ENCODE peak calls at places on chromosome 7, in nine cellular contexts. X, U, T, H, S, R, I, Q and V are unnamed samples.

GRCh38 chr7:18262054-18262453 is 233.5 kb upstream of the HDAC9 start:
- DNase-seq in X (no peak), U (no peak), T (no peak), H (no peak), S (no peak), R (peak), I (no peak), Q (no peak), V (no peak)

GRCh38 chr7:101820703-101821102 is 3.3 kb downstream of the CUX1 start:
- DNase-seq in X (no peak), U (no peak), T (no peak), H (no peak), S (no peak), R (no peak), I (no peak), Q (no peak), V (no peak)

GRCh38 chr7:114343949-114344708 is 70.5 kb upstream of the FOXP2 start:
- DNase-seq in X (no peak), U (no peak), T (no peak), H (no peak), S (no peak), R (no peak), I (no peak), Q (no peak), V (no peak)

GRCh38 chr7:101691822-101692384 is 62.8 kb upstream of the MYL10 start:
- DNase-seq in X (no peak), U (no peak), T (no peak), H (peak), S (no peak), R (no peak), I (no peak), Q (no peak), V (no peak)

GRCh38 chr7:50717186-50717585 is 65.5 kb downstream of the GRB10 start:
- DNase-seq in X (no peak), U (no peak), T (no peak), H (no peak), S (no peak), R (no peak), I (no peak), Q (no peak), V (no peak)

GRCh38 chr7:155066417-155066950 is 3.6 kb upstream of the HTR5A start:
- DNase-seq in X (no peak), U (peak), T (peak), H (no peak), S (no peak), R (peak), I (peak), Q (no peak), V (no peak)

GRCh38 chr7:157090485-157091165 is 48.1 kb upstream of the UBE3C start:
- DNase-seq in X (no peak), U (no peak), T (no peak), H (no peak), S (no peak), R (no peak), I (no peak), Q (no peak), V (no peak)

GRCh38 chr7:104980969-104981670 is 32.9 kb upstream of the KMT2E start:
- DNase-seq in X (no peak), U (no peak), T (no peak), H (peak), S (peak), R (peak), I (no peak), Q (no peak), V (no peak)

GRCh38 chr7:121576148-121576921 is 180.2 kb upstream of the FAM3C start:
- DNase-seq in X (no peak), U (no peak), T (no peak), H (no peak), S (no peak), R (no peak), I (no peak), Q (no peak), V (no peak)

GRCh38 chr7:82655965-82656364 is 212.4 kb upstream of the CACNA2D1 start:
- DNase-seq in X (no peak), U (no peak), T (no peak), H (no peak), S (no peak), R (no peak), I (no peak), Q (no peak), V (no peak)

GRCh38 chr7:128262273-128263028 is 21.4 kb downstream of the LEP start:
- DNase-seq in X (no peak), U (no peak), T (no peak), H (no peak), S (no peak), R (no peak), I (no peak), Q (no peak), V (no peak)

GRCh38 chr7:97595439-97595838 is 136.4 kb upstream of the TAC1 start:
- DNase-seq in X (no peak), U (no peak), T (no peak), H (no peak), S (no peak), R (no peak), I (no peak), Q (no peak), V (no peak)

GRCh38 chr7:87154166-87154565 is 1.9 kb downstream of the DMTF1 start:
- DNase-seq in X (no peak), U (no peak), T (no peak), H (no peak), S (no peak), R (no peak), I (no peak), Q (no peak), V (no peak)

GRCh38 chr7:124171068-124171467 is 138.2 kb upstream of the TMEM229A start:
- DNase-seq in X (no peak), U (peak), T (peak), H (peak), S (peak), R (peak), I (no peak), Q (peak), V (no peak)

GRCh38 chr7:51055039-51055840 is 261.4 kb downstream of the COBL start:
- DNase-seq in X (no peak), U (no peak), T (no peak), H (no peak), S (no peak), R (no peak), I (no peak), Q (no peak), V (no peak)

GRCh38 chr7:30254717-30255095 is 29.7 kb upstream of the ZNRF2 start:
- DNase-seq in X (no peak), U (no peak), T (no peak), H (no peak), S (no peak), R (no peak), I (no peak), Q (no peak), V (no peak)

GRCh38 chr7:155877167-155877566 is 64.9 kb upstream of the SHH start:
- DNase-seq in X (no peak), U (no peak), T (no peak), H (no peak), S (no peak), R (peak), I (no peak), Q (no peak), V (no peak)

GRCh38 chr7:4470246-4470645 is 211.8 kb upstream of the FOXK1 start:
- DNase-seq in X (no peak), U (no peak), T (no peak), H (no peak), S (no peak), R (no peak), I (no peak), Q (no peak), V (no peak)

GRCh38 chr7:2753148-2753547 is 65.1 kb downstream of the AMZ1 start:
- DNase-seq in X (no peak), U (no peak), T (no peak), H (no peak), S (no peak), R (no peak), I (no peak), Q (no peak), V (no peak)

GRCh38 chr7:130903358-130903974 is 169.5 kb upstream of the KLF14 start:
- DNase-seq in X (no peak), U (no peak), T (peak), H (no peak), S (no peak), R (peak), I (peak), Q (no peak), V (no peak)

GRCh38 chr7:108083980-108084379 is 46.2 kb downstream of the LAMB4 start:
- DNase-seq in X (no peak), U (no peak), T (no peak), H (no peak), S (no peak), R (peak), I (no peak), Q (no peak), V (no peak)

GRCh38 chr7:148031816-148032215 is 558.8 kb upstream of the C7orf33 start:
- DNase-seq in X (no peak), U (no peak), T (no peak), H (no peak), S (no peak), R (no peak), I (no peak), Q (no peak), V (no peak)

GRCh38 chr7:41955475-41956243 is 252.8 kb upstream of the INHBA start:
- DNase-seq in X (peak), U (peak), T (peak), H (peak), S (no peak), R (peak), I (no peak), Q (peak), V (no peak)

GRCh38 chr7:103944230-103944900 is 45.1 kb downstream of the RELN start:
- DNase-seq in X (no peak), U (no peak), T (no peak), H (no peak), S (no peak), R (no peak), I (no peak), Q (no peak), V (no peak)

GRCh38 chr7:18555120-18555519 is 59.6 kb downstream of the HDAC9 start:
- DNase-seq in X (no peak), U (no peak), T (no peak), H (no peak), S (no peak), R (no peak), I (no peak), Q (no peak), V (no peak)

GRCh38 chr7:33444501-33444900 is 315.1 kb downstream of the BBS9 start:
- DNase-seq in X (no peak), U (no peak), T (peak), H (no peak), S (no peak), R (no peak), I (no peak), Q (peak), V (no peak)

GRCh38 chr7:135334830-135335543 is 101.3 kb downstream of the STRA8 start:
- DNase-seq in X (no peak), U (no peak), T (no peak), H (no peak), S (no peak), R (no peak), I (no peak), Q (no peak), V (no peak)

GRCh38 chr7:105387621-105388372 is 924 bp downstream of the SRPK2 start:
- DNase-seq in X (peak), U (peak), T (no peak), H (peak), S (peak), R (peak), I (no peak), Q (peak), V (peak)

GRCh38 chr7:33710608-33711007 is 194.7 kb upstream of the BMPER start:
- DNase-seq in X (no peak), U (no peak), T (no peak), H (no peak), S (no peak), R (no peak), I (no peak), Q (no peak), V (no peak)

GRCh38 chr7:157671358-157672255 is 334.8 kb downstream of the DNAJB6 start:
- DNase-seq in X (no peak), U (no peak), T (no peak), H (no peak), S (no peak), R (no peak), I (no peak), Q (no peak), V (no peak)

GRCh38 chr7:1694551-1694950 is 24.5 kb downstream of the ELFN1 start:
- DNase-seq in X (no peak), U (no peak), T (no peak), H (no peak), S (no peak), R (no peak), I (no peak), Q (no peak), V (no peak)

GRCh38 chr7:149529136-149529718 is 31.6 kb upstream of the ZNF746 start:
- DNase-seq in X (no peak), U (no peak), T (no peak), H (no peak), S (no peak), R (no peak), I (no peak), Q (no peak), V (no peak)

GRCh38 chr7:14751461-14751860 is 151.1 kb downstream of the DGKB start:
- DNase-seq in X (no peak), U (no peak), T (no peak), H (peak), S (no peak), R (no peak), I (no peak), Q (no peak), V (no peak)

GRCh38 chr7:102215706-102216105 is 71.0 kb upstream of the SH2B2 start:
- DNase-seq in X (no peak), U (no peak), T (no peak), H (no peak), S (peak), R (no peak), I (no peak), Q (no peak), V (no peak)

GRCh38 chr7:96548664-96549063 is 161.0 kb downstream of the SEM1 start:
- DNase-seq in X (no peak), U (no peak), T (no peak), H (no peak), S (no peak), R (peak), I (peak), Q (no peak), V (no peak)

GRCh38 chr7:121669144-121669543 is 203.8 kb upstream of the PTPRZ1 start:
- DNase-seq in X (no peak), U (no peak), T (no peak), H (no peak), S (no peak), R (no peak), I (no peak), Q (no peak), V (no peak)

GRCh38 chr7:32587431-32587948 is 92.2 kb downstream of the AVL9 start:
- DNase-seq in X (no peak), U (no peak), T (peak), H (peak), S (no peak), R (peak), I (peak), Q (peak), V (no peak)

GRCh38 chr7:110522061-110522750 is 568.7 kb upstream of the LRRN3 start:
- DNase-seq in X (no peak), U (no peak), T (no peak), H (no peak), S (peak), R (no peak), I (no peak), Q (no peak), V (no peak)

GRCh38 chr7:22720791-22721786 is 5.9 kb upstream of the IL6 start:
- DNase-seq in X (no peak), U (no peak), T (no peak), H (no peak), S (no peak), R (peak), I (no peak), Q (no peak), V (no peak)

DNA sequence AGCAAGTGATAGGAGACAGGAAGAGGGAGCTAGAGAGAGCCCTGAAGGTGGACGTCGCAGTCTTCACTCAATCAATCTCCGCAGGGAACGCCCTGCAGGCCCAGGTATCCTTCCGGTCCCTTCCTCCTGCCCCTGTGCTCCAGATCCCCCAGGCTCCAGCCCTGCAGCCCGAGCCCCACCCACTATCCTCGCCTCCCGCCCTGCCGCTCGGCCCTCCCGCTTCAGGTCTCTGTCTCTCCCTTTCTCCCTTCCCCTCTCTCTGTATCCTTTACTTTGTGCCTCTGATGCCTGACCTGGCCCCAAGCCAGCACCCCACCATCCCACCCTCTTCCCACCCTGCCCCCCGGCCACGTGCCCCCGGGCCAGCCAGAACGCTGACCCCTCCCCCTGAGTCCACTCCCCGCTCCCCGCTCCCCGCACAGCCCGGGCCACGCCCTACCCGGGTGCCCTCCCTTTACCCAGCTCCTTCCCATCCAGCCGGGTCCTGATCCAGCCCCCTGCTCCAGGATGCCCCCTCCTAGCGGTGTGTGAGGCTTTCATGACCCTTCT is 127.7 kb downstream of the UBE2H start:
- DNase-seq in X (peak), U (peak), T (no peak), H (no peak), S (peak), R (peak), I (peak), Q (peak), V (no peak)
- TF ChIP-seq CTCF in X (no peak), U (no peak), T (peak), H (no peak), S (peak), R (peak), I (no peak), Q (no peak), V (no peak)

DNA sequence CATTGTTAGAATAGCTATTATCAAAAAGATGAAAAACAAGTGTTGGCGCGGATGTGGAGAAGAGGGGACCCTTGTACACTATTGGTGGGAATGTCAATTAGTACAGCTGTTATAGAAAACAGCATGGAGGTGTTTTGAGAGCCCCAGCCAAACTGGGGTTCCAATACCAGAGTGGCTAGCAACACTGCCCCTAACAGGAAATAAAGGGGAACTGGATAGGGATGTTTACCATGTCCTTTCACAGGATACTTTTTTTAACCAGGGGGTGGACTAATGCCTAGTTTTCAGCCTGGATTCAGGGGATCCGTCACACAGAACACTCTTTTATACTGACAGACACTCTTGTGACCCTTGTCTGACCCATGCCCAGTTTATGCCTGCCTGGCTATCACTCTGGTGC is 6.9 kb upstream of the GSTK1 start:
- DNase-seq in X (no peak), U (no peak), T (no peak), H (no peak), S (no peak), R (no peak), I (no peak), Q (no peak), V (no peak)
- TF ChIP-seq CTCF in X (no peak), U (no peak), T (no peak), H (peak), S (peak), R (no peak), I (no peak), Q (no peak), V (no peak)

DNA sequence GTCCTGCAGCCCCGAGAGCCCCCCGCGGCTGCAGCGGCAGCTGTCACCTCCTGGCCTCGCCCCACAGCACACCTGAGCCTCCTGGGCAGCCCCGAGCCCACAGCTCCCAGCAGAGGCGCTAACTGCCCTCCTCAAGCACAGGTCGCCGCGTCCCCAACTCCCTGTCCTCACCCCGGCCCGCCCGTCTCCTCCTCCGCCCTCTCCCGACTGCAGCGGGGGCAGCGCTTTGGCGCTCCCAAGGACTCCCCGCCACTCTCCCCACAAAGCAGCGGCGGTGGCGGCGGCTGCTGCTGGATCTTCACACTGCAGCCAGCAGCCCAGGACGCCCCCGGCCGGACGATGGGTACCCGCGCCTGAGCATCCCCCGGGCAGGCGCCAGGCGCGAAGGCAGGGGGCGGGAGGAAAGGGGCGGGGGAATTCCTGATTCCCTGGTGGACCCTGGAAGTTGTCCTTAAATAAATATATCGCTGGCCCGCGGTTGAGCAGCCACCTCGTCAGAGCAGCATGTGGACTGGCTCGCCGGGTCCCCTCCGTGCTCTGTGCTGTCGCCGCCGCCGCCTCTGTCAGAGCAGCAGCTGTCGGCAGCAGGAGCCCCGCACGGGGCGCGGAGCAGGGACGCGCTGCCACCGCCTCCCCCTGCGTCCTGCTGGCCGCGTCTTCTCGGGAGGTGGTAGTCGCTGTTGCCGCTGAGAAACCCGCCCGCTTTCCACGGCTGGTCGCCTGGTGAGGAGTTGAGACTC is at the start of gene ZNF804B:
- DNase-seq in X (no peak), U (peak), T (no peak), H (no peak), S (peak), R (no peak), I (no peak), Q (no peak), V (no peak)
- TF ChIP-seq CTCF in X (no peak), U (no peak), T (no peak), H (no peak), S (no peak), R (no peak), I (peak), Q (no peak), V (no peak)

GRCh38 chr7:44486693-44487092 is 3.8 kb downstream of the NUDCD3 start:
- DNase-seq in X (peak), U (no peak), T (no peak), H (peak), S (no peak), R (no peak), I (no peak), Q (no peak), V (no peak)
- TF ChIP-seq CTCF in X (no peak), U (no peak), T (peak), H (no peak), S (no peak), R (no peak), I (peak), Q (no peak), V (no peak)

GRCh38 chr7:92360387-92360786 is 86.9 kb upstream of the GATAD1 start:
- DNase-seq in X (no peak), U (no peak), T (no peak), H (no peak), S (no peak), R (no peak), I (no peak), Q (no peak), V (no peak)
- TF ChIP-seq CTCF in X (no peak), U (no peak), T (no peak), H (no peak), S (no peak), R (no peak), I (no peak), Q (no peak), V (no peak)

DNA sequence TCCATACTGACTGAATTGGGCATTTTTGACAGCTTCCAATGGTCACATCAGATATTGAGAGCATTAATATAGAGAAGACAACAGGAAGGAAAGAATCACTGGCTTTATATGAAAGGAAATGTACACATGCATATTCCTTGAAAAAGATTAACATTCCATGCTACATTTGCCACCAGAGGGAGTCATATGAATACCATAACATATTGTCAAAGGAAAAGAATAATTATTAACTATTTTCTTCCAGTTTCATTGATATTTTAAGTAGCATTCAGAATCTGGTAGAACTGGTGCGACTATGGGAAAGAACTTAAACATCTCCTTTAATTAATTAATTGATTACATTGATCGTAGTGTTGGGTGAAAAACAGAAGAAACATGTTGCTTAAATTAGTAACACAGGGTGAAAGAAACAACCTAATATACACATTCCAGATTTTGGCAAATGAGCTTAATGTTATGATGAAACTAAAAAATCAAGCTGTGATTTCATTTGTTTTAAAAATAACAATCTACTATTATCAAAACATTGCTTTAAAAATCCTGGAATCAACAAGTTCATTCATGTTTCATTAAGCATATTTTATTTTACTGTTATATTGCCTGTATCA is 71.5 kb downstream of the GPR85 start:
- DNase-seq in X (no peak), U (no peak), T (no peak), H (peak), S (peak), R (peak), I (no peak), Q (no peak), V (no peak)
- TF ChIP-seq CTCF in X (no peak), U (peak), T (peak), H (no peak), S (peak), R (peak), I (peak), Q (no peak), V (no peak)

GRCh38 chr7:132755538-132756481 is 179.5 kb upstream of the PLXNA4 start:
- DNase-seq in X (no peak), U (peak), T (no peak), H (no peak), S (peak), R (no peak), I (no peak), Q (no peak), V (no peak)
- TF ChIP-seq CTCF in X (no peak), U (peak), T (no peak), H (no peak), S (peak), R (no peak), I (no peak), Q (no peak), V (no peak)